ENCODE peak calls at places on chromosome 11, in five cellular contexts. X, Z, T, A and B are unnamed samples.

GRCh38 chr11:3958301-3958700 is 102.8 kb downstream of the STIM1 start:
- DNase-seq in X (no peak), Z (no peak), T (no peak), A (no peak), B (no peak)

GRCh38 chr11:61602775-61603569 is 22.1 kb upstream of the SYT7 start:
- DNase-seq in X (peak; percentile 90), Z (peak; percentile 81), T (peak; percentile 97), A (no peak), B (no peak)

GRCh38 chr11:93986716-93987115 is 34.4 kb upstream of the HEPHL1 start:
- DNase-seq in X (no peak), Z (peak; percentile 60), T (peak; percentile 50), A (no peak), B (no peak)

GRCh38 chr11:20597137-20597923 is 2.1 kb upstream of the SLC6A5 start:
- DNase-seq in X (no peak), Z (no peak), T (no peak), A (no peak), B (no peak)

GRCh38 chr11:132683602-132684001 is 848.7 kb downstream of the OPCML start:
- DNase-seq in X (no peak), Z (no peak), T (no peak), A (no peak), B (no peak)

GRCh38 chr11:111387318-111387863 is 8.3 kb upstream of the POU2AF1 start:
- DNase-seq in X (no peak), Z (peak; percentile 95), T (no peak), A (peak; percentile 77), B (no peak)

GRCh38 chr11:70539360-70540095 is 141.2 kb downstream of the CTTN start:
- DNase-seq in X (no peak), Z (no peak), T (no peak), A (peak; percentile 29), B (no peak)

GRCh38 chr11:41414771-41415440 is 44.5 kb downstream of the LRRC4C start:
- DNase-seq in X (no peak), Z (no peak), T (peak; percentile 60), A (no peak), B (no peak)

GRCh38 chr11:47109051-47109791 is 67.5 kb downstream of the ARFGAP2 start:
- DNase-seq in X (no peak), Z (no peak), T (no peak), A (no peak), B (no peak)

DNA sequence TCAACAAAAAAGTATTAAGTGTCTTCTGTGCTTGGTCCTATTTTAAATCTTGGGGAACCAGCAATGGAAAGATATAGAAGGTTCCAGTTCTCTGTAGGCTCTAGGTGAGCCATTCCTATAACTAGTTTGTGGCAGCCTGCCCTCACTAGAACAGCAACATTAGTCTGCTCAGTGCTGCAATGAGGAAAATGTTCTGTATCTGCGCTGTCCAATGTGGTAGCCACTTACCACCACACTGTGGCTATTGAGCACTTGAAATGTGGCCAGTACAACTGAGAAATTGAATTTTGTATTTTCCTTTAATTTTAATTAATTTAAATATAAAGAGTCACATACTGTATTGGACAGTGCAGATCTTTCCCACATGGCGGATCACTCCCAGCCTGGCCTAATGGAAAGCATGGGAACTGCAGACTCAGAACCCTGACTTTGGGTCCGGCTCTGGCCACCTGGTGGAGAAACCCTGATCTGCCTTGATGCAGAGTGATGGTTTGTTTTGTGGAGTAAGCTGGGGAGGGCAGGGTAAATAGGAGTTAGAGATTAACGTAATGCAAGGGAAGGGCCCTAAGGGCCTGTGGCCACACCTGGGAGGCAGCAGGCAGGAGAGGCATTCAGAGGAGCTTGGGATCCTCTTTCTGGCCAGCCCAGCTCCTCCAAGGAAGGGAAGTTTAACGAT is 101.0 kb downstream of the ME3 start:
- DNase-seq in X (no peak), Z (no peak), T (no peak), A (no peak), B (peak; percentile 26)
- TF ChIP-seq CTCF in X (no peak), Z (no peak), T (no peak), A (peak; percentile 31), B (peak; percentile 39)

GRCh38 chr11:130891326-130891725 is 25.0 kb downstream of the SNX19 start:
- DNase-seq in X (no peak), Z (no peak), T (peak; percentile 54), A (no peak), B (no peak)
- H3K36me3 ChIP-seq in X (no peaks in the 10 kb centered on the region), Z (peaks cover 12% of the 10 kb centered on the region), T (peaks cover 7% of the 10 kb centered on the region), A (peaks cover 26% of the 10 kb centered on the region), B (peaks cover 17% of the 10 kb centered on the region)

GRCh38 chr11:131391161-131391560 is 20.7 kb downstream of the NTM start:
- DNase-seq in X (no peak), Z (peak; percentile 31), T (no peak), A (no peak), B (no peak)

GRCh38 chr11:131389582-131389981 is 19.2 kb downstream of the NTM start:
- DNase-seq in X (no peak), Z (no peak), T (no peak), A (no peak), B (no peak)

GRCh38 chr11:131397666-131398065 is 27.3 kb downstream of the NTM start:
- DNase-seq in X (no peak), Z (no peak), T (no peak), A (no peak), B (no peak)

DNA sequence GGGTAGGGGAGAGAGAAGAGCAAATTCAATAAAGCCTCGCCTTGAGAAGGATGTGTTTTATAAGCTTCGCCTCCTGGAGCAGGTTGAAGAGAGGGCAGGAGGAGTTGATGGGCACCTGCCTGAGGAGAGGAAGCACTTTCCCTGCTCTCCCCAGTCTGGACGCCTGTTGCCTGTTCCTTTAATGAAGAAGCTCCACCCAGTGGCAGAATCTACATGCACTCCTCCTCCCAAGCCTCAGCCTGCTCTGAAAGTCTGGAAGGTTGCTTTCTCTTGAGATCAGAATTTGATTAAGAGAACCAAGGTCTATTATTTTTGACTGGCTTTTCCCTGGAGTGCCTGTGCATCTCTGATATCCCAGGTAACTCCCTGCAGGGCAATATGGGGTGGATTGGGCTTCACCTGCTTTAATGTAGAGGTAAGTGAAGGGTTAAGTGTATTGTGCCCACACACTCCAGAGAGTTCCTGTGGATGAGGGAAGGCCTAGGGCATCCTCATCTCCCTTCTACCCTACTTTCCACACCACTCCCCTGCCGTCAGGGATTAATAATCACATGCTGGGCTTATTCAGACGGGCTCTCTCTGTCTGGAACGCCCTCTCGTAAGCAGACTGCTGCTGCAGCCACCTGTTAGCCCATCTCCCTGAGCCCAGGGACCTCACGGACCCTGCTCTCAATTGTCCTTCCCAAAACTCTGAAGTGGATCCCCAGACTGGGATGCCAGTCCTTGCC is 22.3 kb downstream of the NTM start:
- DNase-seq in X (no peak), Z (no peak), T (no peak), A (no peak), B (peak; percentile 29)
- TF ChIP-seq CTCF in X (no peak), Z (no peak), T (no peak), A (no peak), B (peak; percentile 33)

DNA sequence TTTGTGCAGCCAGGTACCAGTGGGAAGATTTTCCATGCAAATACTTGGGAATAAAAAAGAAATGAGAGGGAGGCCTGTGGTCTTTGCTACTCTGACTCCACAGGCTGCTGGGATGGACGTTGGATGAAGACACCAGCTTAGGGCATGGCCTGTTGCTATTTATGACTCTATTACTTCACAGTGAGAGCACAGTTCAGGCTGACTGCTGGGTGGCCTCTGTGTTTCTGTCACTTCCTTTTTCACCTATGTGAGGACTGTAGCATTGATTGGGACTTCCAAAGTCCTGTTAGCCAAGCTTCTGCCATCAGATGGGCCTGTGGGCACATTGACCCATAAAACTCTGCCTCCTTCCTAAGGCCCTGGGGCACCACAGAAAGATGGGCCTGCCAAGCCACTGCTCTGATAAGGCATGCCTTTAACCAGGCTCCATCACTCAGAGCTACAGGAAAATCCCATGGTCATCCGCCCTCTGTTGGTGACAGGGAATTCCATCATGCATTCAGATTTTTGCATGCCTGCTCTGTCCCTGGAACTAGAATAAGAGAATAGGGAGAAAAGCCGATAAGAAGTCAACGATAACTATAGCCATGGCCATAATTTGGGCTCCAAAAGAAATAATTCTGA is 64.6 kb downstream of the KCNJ1 start:
- DNase-seq in X (no peak), Z (peak; percentile 29), T (no peak), A (no peak), B (peak; percentile 58)
- H3K36me3 ChIP-seq in X (no peaks in the 10 kb centered on the region), Z (no peaks in the 10 kb centered on the region), T (no peaks in the 10 kb centered on the region), A (no peaks in the 10 kb centered on the region), B (no peaks in the 10 kb centered on the region)

DNA sequence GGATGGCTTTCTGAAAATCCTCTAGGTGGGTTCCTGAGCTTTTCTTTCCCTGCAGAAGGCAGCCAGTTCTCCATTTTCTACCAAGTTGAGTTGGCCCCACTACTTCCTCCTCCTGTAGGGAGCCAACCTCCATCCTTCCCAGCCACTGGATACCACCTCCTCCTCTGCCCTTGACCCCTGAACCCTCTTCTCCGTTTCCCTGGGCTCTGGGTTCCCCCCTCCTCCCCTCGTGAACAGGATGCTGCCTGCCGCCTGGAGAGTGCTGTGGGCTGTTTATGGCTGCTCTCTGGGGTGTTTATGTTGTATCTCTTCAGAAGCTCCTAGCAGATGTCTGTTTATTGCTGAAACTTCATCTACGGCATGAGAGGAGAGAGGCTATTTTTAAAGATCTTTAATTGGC is 8.6 kb downstream of the MICAL2 start:
- DNase-seq in X (no peak), Z (no peak), T (no peak), A (no peak), B (no peak)
- TF ChIP-seq CTCF in X (no peak), Z (no peak), T (no peak), A (no peak), B (no peak)

GRCh38 chr11:68950268-68950667 is 30.5 kb downstream of the MRGPRD start:
- DNase-seq in X (no peak), Z (no peak), T (no peak), A (no peak), B (peak; percentile 27)

GRCh38 chr11:68947151-68947550 is 33.6 kb downstream of the MRGPRD start:
- DNase-seq in X (no peak), Z (no peak), T (no peak), A (no peak), B (no peak)

GRCh38 chr11:68948948-68949347 is 31.8 kb downstream of the MRGPRD start:
- DNase-seq in X (no peak), Z (no peak), T (peak; percentile 20), A (no peak), B (no peak)

GRCh38 chr11:68948496-68948895 is 32.3 kb downstream of the MRGPRD start:
- DNase-seq in X (no peak), Z (no peak), T (no peak), A (no peak), B (no peak)

GRCh38 chr11:68946416-68947090 is 34.2 kb downstream of the MRGPRD start:
- DNase-seq in X (peak; percentile 77), Z (peak; percentile 30), T (peak; percentile 88), A (no peak), B (no peak)
- H3K36me3 ChIP-seq in X (no peaks in the 10 kb centered on the region), Z (no peaks in the 10 kb centered on the region), T (no peaks in the 10 kb centered on the region), A (no peaks in the 10 kb centered on the region), B (no peaks in the 10 kb centered on the region)

GRCh38 chr11:113162590-113162961 is 151.8 kb upstream of the TTC12 start:
- DNase-seq in X (no peak), Z (no peak), T (peak; percentile 23), A (no peak), B (no peak)
- TF ChIP-seq CTCF in X (no peak), Z (no peak), T (no peak), A (no peak), B (peak; percentile 28)